ENCODE peak calls at places on chromosomes 6 and 20, in eight cellular contexts. C is activated CD4-positive, alpha-beta T cell treated with anti-CD3 and anti-CD28 coated beads, Interleukin-2, amount 50 U/mL, for 1 hour; G is neural crest cell; W is nephron progenitor cell; M is psoas muscle; Q is hippocampal formation; H is ureter; F is H4. K is an unnamed sample.

GRCh38 chr6:89146748-89147715 is 1.2 kb downstream of the PM20D2 start:
- DNase-seq in C (peak), G (no peak), W (no peak), M (peak), Q (no peak), H (no peak), F (no peak), K (peak)

GRCh38 chr6:116258520-116258919 is 4.6 kb upstream of the TSPYL4 start:
- DNase-seq in C (no peak), G (no peak), W (no peak), M (no peak), Q (no peak), H (no peak), F (no peak), K (no peak)

GRCh38 chr6:156396068-156396771 is 381.0 kb upstream of the ARID1B start:
- DNase-seq in C (peak), G (no peak), W (no peak), M (no peak), Q (no peak), H (no peak), F (no peak), K (no peak)

GRCh38 chr6:52189974-52190373 is 3.8 kb downstream of the IL17A start:
- DNase-seq in C (no peak), G (no peak), W (no peak), M (no peak), Q (no peak), H (no peak), F (no peak), K (no peak)

GRCh38 chr20:40956503-40956902 is 72.1 kb upstream of the TOP1 start:
- DNase-seq in C (no peak), G (no peak), W (no peak), M (no peak), Q (peak), H (peak), F (no peak), K (no peak)

GRCh38 chr20:41276317-41276751 is 41.2 kb downstream of the ZHX3 start:
- DNase-seq in C (no peak), G (no peak), W (no peak), M (no peak), Q (no peak), H (no peak), F (no peak), K (no peak)

GRCh38 chr6:10516953-10517352 is 4.2 kb upstream of the GCNT2 start:
- DNase-seq in C (no peak), G (no peak), W (no peak), M (no peak), Q (no peak), H (no peak), F (no peak), K (no peak)

GRCh38 chr20:24027229-24027628 is 38.6 kb upstream of the GGTLC1 start:
- DNase-seq in C (peak), G (no peak), W (no peak), M (peak), Q (no peak), H (peak), F (no peak), K (peak)

GRCh38 chr6:170358496-170358895 is 51.9 kb downstream of the FAM120B start:
- DNase-seq in C (no peak), G (no peak), W (no peak), M (no peak), Q (no peak), H (no peak), F (no peak), K (no peak)

GRCh38 chr20:49854190-49854875 is 41.7 kb downstream of the SLC9A8 start:
- DNase-seq in C (no peak), G (no peak), W (no peak), M (no peak), Q (no peak), H (no peak), F (no peak), K (no peak)

GRCh38 chr6:43944908-43945777 is 175.1 kb downstream of the VEGFA start:
- DNase-seq in C (no peak), G (no peak), W (no peak), M (no peak), Q (no peak), H (peak), F (no peak), K (no peak)

GRCh38 chr6:157513004-157513603 is 132.1 kb downstream of the ZDHHC14 start:
- DNase-seq in C (no peak), G (no peak), W (no peak), M (no peak), Q (no peak), H (no peak), F (no peak), K (peak)